ENCODE peak calls at places on chromosomes 13 and 19, in ten cellular contexts. V is neural crest cell, U is WTC11, T is ascending aorta, W is prostate gland, I is astrocyte of the spinal cord, X is brain microvascular endothelial cell, K is RWPE1, G is heart right ventricle, N is endothelial cell. L is an unnamed sample.

GRCh38 chr13:29923554-29924481 is 73.4 kb upstream of the UBL3 start:
- DNase-seq in V (no peak), U (peak; percentile 71), T (peak; percentile 81), W (peak; percentile 92), I (peak; percentile 99), X (peak; percentile 96), K (peak; percentile 96), G (peak; percentile 34), N (peak; percentile 51), L (peak; percentile 66)

GRCh38 chr13:33263976-33264619 is 21.5 kb downstream of the STARD13 start:
- DNase-seq in V (no peak), U (no peak), T (no peak), W (no peak), I (peak; percentile 45), X (no peak), K (no peak), G (no peak), N (no peak), L (no peak)

GRCh38 chr19:48646912-48647216 is 877 bp upstream of the CA11 start:
- DNase-seq in V (no peak), U (no peak), T (no peak), W (no peak), I (no peak), X (no peak), K (no peak), G (no peak), N (no peak), L (no peak)

GRCh38 chr13:99066219-99066618 is 88.4 kb upstream of the DOCK9 start:
- DNase-seq in V (no peak), U (no peak), T (no peak), W (no peak), I (no peak), X (no peak), K (no peak), G (no peak), N (no peak), L (no peak)

GRCh38 chr19:50025794-50026549 is at the start of gene ZNF473:
- DNase-seq in V (peak; percentile 84), U (peak; percentile 91), T (peak; percentile 86), W (peak; percentile 95), I (peak; percentile 98), X (peak; percentile 95), K (peak; percentile 87), G (peak; percentile 93), N (peak; percentile 85), L (peak; percentile 91)

GRCh38 chr13:64540468-64540867 is 2689.7 kb downstream of the PCDH9 start:
- DNase-seq in V (no peak), U (no peak), T (no peak), W (no peak), I (no peak), X (no peak), K (no peak), G (no peak), N (no peak), L (no peak)

GRCh38 chr19:10756791-10757190 is 38.9 kb downstream of the DNM2 start:
- DNase-seq in V (no peak), U (no peak), T (no peak), W (no peak), I (no peak), X (no peak), K (no peak), G (no peak), N (no peak), L (no peak)

GRCh38 chr19:51372649-51373504 is at the start of gene NKG7:
- DNase-seq in V (no peak), U (no peak), T (no peak), W (no peak), I (no peak), X (no peak), K (no peak), G (no peak), N (no peak), L (peak; percentile 66)

GRCh38 chr19:457636-458035 is 3.2 kb downstream of the SHC2 start:
- DNase-seq in V (no peak), U (no peak), T (no peak), W (no peak), I (no peak), X (no peak), K (no peak), G (no peak), N (no peak), L (no peak)

GRCh38 chr19:55173717-55174409 is 6.2 kb downstream of the SYT5 start:
- DNase-seq in V (peak; percentile 52), U (peak; percentile 96), T (no peak), W (no peak), I (peak; percentile 57), X (peak; percentile 62), K (peak; percentile 89), G (peak; percentile 60), N (peak; percentile 54), L (peak; percentile 51)

DNA sequence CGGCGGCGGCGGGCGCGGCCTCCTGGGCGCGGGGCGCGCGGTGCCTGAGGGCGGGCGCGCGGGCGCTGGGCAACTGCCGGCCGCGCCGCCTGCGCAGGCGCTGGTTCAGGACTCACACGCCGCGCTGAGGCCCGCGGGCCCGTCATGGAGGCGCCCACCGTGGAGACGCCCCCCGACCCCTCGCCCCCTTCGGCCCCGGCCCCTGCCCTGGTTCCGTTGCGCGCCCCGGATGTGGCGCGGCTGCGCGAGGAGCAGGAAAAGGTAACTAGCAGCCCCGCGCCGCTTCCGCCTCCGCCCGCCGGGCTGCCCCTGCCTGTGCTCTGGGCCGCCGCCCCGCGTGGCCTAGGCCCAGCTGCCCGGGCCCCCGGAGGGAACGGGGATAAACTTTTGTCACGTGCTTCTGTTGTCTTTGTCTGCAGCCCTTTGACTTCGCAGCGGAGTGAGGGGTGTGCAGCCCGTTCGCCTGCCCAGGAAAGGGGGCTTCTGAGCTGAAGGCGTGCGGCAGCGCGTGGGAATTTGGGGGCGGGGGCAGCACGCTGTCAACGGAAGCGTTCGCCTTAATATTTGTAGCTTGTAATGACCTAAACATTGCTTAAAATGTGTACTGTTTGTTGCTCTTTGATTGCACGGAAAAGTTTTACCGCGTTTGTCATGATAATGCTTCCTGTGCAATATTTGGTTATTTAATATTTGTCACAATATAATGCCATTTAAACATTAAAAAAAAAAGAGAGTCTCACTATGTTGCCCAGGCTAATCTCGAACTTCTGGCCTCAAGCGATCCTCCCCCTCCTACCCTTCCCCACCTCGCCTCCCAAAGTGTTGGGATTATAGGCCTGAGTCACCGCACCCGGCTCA is 594 bp downstream of the URI1 start:
- DNase-seq in V (peak; percentile 46), U (peak; percentile 50), T (no peak), W (peak; percentile 53), I (peak; percentile 25), X (peak; percentile 5), K (peak; percentile 43), G (peak; percentile 72), N (peak; percentile 50), L (peak; percentile 80)
- TF ChIP-seq CTCF in V (no peak), U (no peak), T (no peak), W (no peak), I (no peak), X (no peak), K (no peak), G (no peak), N (no peak), L (no peak)

DNA sequence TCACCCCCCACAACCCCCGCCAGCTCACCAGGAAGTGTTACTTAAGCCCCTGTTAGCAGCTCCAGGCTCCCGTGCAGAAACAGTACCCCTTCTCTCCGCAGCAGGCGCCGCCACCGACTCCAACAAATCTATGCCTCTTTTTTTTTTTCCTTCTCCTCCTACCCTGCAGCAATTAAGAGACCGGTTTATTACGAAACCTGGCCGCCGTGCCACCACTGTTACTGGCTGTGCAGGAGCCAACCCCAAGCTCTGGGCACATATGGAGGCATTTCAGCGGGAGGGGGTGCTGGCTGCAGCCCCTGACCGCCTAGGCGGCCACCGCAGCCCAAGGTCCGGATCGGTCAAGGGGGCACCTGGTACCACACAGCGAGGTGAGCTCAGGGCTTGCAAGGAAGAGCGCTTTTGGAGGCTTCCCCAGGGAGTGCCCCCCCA is 2.4 kb downstream of the GADD45B start:
- DNase-seq in V (no peak), U (no peak), T (peak; percentile 53), W (peak; percentile 89), I (peak; percentile 71), X (no peak), K (no peak), G (peak; percentile 53), N (no peak), L (no peak)
- TF ChIP-seq CTCF in V (peak; percentile 55), U (no peak), T (peak; percentile 19), W (peak; percentile 30), I (peak; percentile 17), X (peak; percentile 41), K (peak; percentile 52), G (peak; percentile 18), N (no peak), L (no peak)

GRCh38 chr13:104206450-104207044 is 1140.3 kb upstream of the SLC10A2 start:
- DNase-seq in V (no peak), U (no peak), T (no peak), W (no peak), I (no peak), X (no peak), K (no peak), G (no peak), N (no peak), L (no peak)

GRCh38 chr13:104198811-104199210 is 1132.6 kb upstream of the SLC10A2 start:
- DNase-seq in V (no peak), U (no peak), T (no peak), W (no peak), I (no peak), X (no peak), K (no peak), G (no peak), N (no peak), L (no peak)

GRCh38 chr13:104204177-104204576 is 1138.0 kb upstream of the SLC10A2 start:
- DNase-seq in V (no peak), U (no peak), T (no peak), W (no peak), I (no peak), X (no peak), K (no peak), G (no peak), N (no peak), L (no peak)
- TF ChIP-seq CTCF in V (no peak), U (no peak), T (no peak), W (no peak), I (no peak), X (no peak), K (no peak), G (no peak), N (no peak), L (no peak)

GRCh38 chr13:42597505-42597904 is 23.6 kb downstream of the TNFSF11 start:
- DNase-seq in V (no peak), U (no peak), T (no peak), W (no peak), I (no peak), X (no peak), K (no peak), G (no peak), N (no peak), L (no peak)

GRCh38 chr13:42600943-42601342 is 27.0 kb downstream of the TNFSF11 start:
- DNase-seq in V (no peak), U (no peak), T (no peak), W (no peak), I (peak; percentile 7), X (no peak), K (no peak), G (no peak), N (no peak), L (no peak)

DNA sequence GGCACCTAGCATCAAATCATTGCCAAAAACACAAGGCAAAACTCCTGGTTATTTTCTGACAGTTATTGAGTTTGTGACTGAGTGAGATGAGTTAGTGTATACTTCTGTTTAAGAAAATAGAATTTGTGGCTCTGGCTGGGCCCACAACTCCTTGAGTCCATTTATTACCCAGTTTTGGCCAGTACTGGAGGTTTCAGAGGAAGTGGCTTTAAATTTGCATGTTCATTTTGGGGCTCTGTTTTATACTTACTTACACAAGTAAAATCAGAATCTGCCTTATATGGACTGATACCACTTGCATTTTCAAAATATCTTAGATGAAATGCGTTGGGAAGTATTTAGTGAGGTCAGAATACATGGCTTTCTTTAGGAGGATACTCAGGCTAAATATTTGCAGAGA is 29.0 kb downstream of the TNFSF11 start:
- DNase-seq in V (no peak), U (no peak), T (no peak), W (no peak), I (no peak), X (no peak), K (no peak), G (no peak), N (no peak), L (peak; percentile 32)
- TF ChIP-seq CTCF in V (no peak), U (no peak), T (no peak), W (no peak), I (no peak), X (no peak), K (no peak), G (no peak), N (no peak), L (no peak)

L was measured in GM10248.